ENCODE peak calls at places on chromosomes 2 and 18, in five cellular contexts. S is WERI-Rb-1, W is GM12878, R is right lobe of liver, O is tibial artery. I is an unnamed sample. For H3K9me3, the result is how much of the 10 kb centered on the place peaks cover.

GRCh38 chr2:189254268-189254883 is 74.8 kb upstream of the COL5A2 start:
- DNase-seq in S (no peak), W (no peak), R (no peak), O (peak), I (no peak)

GRCh38 chr2:133169527-133169926 is 398.7 kb downstream of the NCKAP5 start:
- DNase-seq in S (no peak), W (no peak), R (no peak), O (no peak), I (no peak)

GRCh38 chr2:121897335-121897970 is 142.0 kb downstream of the TSN start:
- DNase-seq in S (peak), W (no peak), R (no peak), O (no peak), I (no peak)

GRCh38 chr2:196182439-196183171 is 11.2 kb upstream of the STK17B start:
- DNase-seq in S (no peak), W (peak), R (no peak), O (no peak), I (no peak)

GRCh38 chr18:34729264-34729663 is 19.2 kb downstream of the DTNA start:
- DNase-seq in S (peak), W (no peak), R (no peak), O (no peak), I (no peak)

GRCh38 chr2:48694143-48694542 is 61.4 kb downstream of the LHCGR start:
- DNase-seq in S (no peak), W (no peak), R (no peak), O (no peak), I (no peak)

GRCh38 chr18:75727479-75727878 is 300.0 kb upstream of the SMIM21 start:
- DNase-seq in S (peak), W (no peak), R (no peak), O (no peak), I (peak)

GRCh38 chr2:160731856-160732255 is 238.2 kb upstream of the RBMS1 start:
- DNase-seq in S (no peak), W (no peak), R (no peak), O (no peak), I (no peak)

GRCh38 chr2:234682492-234683228 is 185.8 kb upstream of the ARL4C start:
- DNase-seq in S (no peak), W (no peak), R (no peak), O (no peak), I (no peak)

GRCh38 chr18:23115683-23116096 is 19.6 kb upstream of the CABLES1 start:
- DNase-seq in S (no peak), W (no peak), R (no peak), O (no peak), I (no peak)

GRCh38 chr2:64975232-64975791 is 13.9 kb upstream of the SLC1A4 start:
- DNase-seq in S (no peak), W (no peak), R (peak), O (peak), I (no peak)

GRCh38 chr18:70273021-70273420 is 15.8 kb upstream of the SOCS6 start:
- DNase-seq in S (no peak), W (no peak), R (no peak), O (no peak), I (no peak)

GRCh38 chr18:25853716-25854465 is 236.5 kb downstream of the SS18 start:
- DNase-seq in S (no peak), W (no peak), R (no peak), O (no peak), I (no peak)

GRCh38 chr2:111982822-111983221 is 72.2 kb upstream of the TMEM87B start:
- DNase-seq in S (no peak), W (no peak), R (no peak), O (no peak), I (no peak)

GRCh38 chr18:50981381-50981780 is 13.5 kb downstream of the ELAC1 start:
- DNase-seq in S (no peak), W (no peak), R (no peak), O (no peak), I (no peak)

GRCh38 chr18:72233106-72233505 is 311.0 kb downstream of the CBLN2 start:
- DNase-seq in S (no peak), W (no peak), R (no peak), O (no peak), I (no peak)

GRCh38 chr2:108586116-108586515 is 51.8 kb downstream of the LIMS1 start:
- DNase-seq in S (no peak), W (no peak), R (no peak), O (no peak), I (no peak)

GRCh38 chr2:46861916-46862315 is 53.7 kb downstream of the MCFD2 start:
- DNase-seq in S (peak), W (no peak), R (no peak), O (no peak), I (no peak)

GRCh38 chr2:142918624-142919023 is 41.2 kb downstream of the KYNU start:
- DNase-seq in S (no peak), W (no peak), R (no peak), O (no peak), I (no peak)

GRCh38 chr2:233795735-233796171 is 17.6 kb downstream of the MROH2A start:
- DNase-seq in S (no peak), W (no peak), R (no peak), O (peak), I (peak)

GRCh38 chr2:5742126-5742525 is 49.9 kb downstream of the SOX11 start:
- DNase-seq in S (peak), W (no peak), R (no peak), O (no peak), I (no peak)

GRCh38 chr2:239249781-239250180 is 151.0 kb downstream of the HDAC4 start:
- DNase-seq in S (no peak), W (no peak), R (no peak), O (peak), I (no peak)

GRCh38 chr2:12493031-12493513 is 223.7 kb upstream of the TRIB2 start:
- DNase-seq in S (no peak), W (no peak), R (no peak), O (no peak), I (no peak)

GRCh38 chr2:69298862-69299261 is 88.2 kb downstream of the GFPT1 start:
- DNase-seq in S (no peak), W (no peak), R (no peak), O (no peak), I (no peak)

GRCh38 chr2:230849633-230850357 is 14.9 kb upstream of the ITM2C start:
- DNase-seq in S (no peak), W (no peak), R (peak), O (no peak), I (peak)

GRCh38 chr18:29501952-29502351 is 1325.0 kb upstream of the CDH2 start:
- DNase-seq in S (no peak), W (no peak), R (no peak), O (no peak), I (no peak)

GRCh38 chr18:32669549-32670165 is 103.2 kb downstream of the KLHL14 start:
- DNase-seq in S (peak), W (no peak), R (no peak), O (no peak), I (no peak)

GRCh38 chr18:49731860-49732311 is 81.4 kb downstream of the ACAA2 start:
- DNase-seq in S (no peak), W (no peak), R (no peak), O (no peak), I (peak)

GRCh38 chr2:232511336-232511863 is 8.8 kb upstream of the PRSS56 start:
- DNase-seq in S (peak), W (no peak), R (no peak), O (no peak), I (no peak)

GRCh38 chr2:144201868-144202468 is 318.0 kb downstream of the ZEB2 start:
- DNase-seq in S (no peak), W (no peak), R (no peak), O (no peak), I (no peak)

GRCh38 chr2:82139979-82140611 is 1835.5 kb upstream of the LRRTM1 start:
- DNase-seq in S (no peak), W (no peak), R (no peak), O (no peak), I (no peak)

GRCh38 chr2:232299084-232299483 is 79.5 kb upstream of the ALPP start:
- DNase-seq in S (no peak), W (no peak), R (no peak), O (no peak), I (no peak)

DNA sequence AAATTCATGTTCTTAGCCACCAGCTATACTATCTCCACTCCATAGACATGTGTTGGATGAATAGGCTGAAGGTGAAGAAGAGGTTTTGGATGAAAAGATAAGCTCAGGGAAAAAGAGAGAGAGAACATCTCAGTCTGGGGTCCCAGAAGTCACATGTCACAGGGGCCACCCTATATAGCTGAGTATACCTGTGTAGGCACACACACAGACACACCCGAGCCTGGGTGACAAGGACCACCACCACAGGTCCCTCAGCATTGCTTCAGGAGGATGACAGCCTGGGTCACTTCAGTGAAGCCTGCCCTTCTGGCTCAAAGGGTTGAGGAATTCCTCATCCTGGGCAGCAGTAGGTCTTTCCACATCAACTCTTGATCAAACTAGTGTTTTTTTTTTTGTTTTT is 56.2 kb downstream of the POLR1A start:
- DNase-seq in S (no peak), W (no peak), R (no peak), O (peak), I (no peak)
- H3K27ac ChIP-seq in S (no peak), W (no peak), R (no peak), O (no peak), I (no peak)

GRCh38 chr2:23843051-23843976 is 83.6 kb downstream of the ATAD2B start:
- DNase-seq in S (no peak), W (no peak), R (no peak), O (no peak), I (no peak)
- H3K9me3 ChIP-seq in S (under half), W (under half), R (under half), O (under half), I (under half)

GRCh38 chr18:48136544-48137353 is 206.3 kb upstream of the SMAD2 start:
- DNase-seq in S (peak), W (no peak), R (peak), O (peak), I (no peak)
- H3K27ac ChIP-seq in S (no peak), W (no peak), R (no peak), O (peak), I (peak)

DNA sequence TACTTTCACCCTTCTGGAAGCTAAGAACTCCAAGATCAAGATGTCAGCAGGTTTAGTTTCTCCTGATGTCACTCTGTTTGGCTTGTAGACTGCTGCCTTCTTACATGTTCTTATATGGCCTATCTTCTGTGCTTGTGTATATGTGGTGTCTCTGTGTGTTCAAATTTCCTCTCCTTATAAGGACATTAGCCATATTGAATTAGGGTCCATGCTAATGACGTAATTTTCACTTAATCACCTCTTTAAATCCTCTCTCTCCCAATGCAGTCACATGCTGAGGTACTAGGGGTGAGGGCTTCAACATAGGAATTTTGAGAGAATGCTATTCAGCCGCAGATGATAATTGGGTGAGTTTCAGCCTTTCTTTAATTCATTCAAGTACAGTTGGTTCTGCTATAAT is 458.3 kb upstream of the SYT4 start:
- DNase-seq in S (no peak), W (no peak), R (no peak), O (no peak), I (no peak)
- H3K9me3 ChIP-seq in S (under half), W (under half), R (under half), O (under half), I (under half)

I was measured in upper lobe of right lung.